ENCODE peak calls at places on chromosome 2, in five cellular contexts. One of them, this sample, is unnamed.

GRCh38 chr2:99066075-99066557 is 75.4 kb upstream of the C2orf15 start:
- DNase-seq in left lung: no peak
- DNase-seq in prostate gland: no peak
- DNase-seq in upper lobe of right lung: no peak
- DNase-seq in HFF-Myc: peak
- DNase-seq in this sample: no peak

GRCh38 chr2:195307751-195308150 is 349.3 kb upstream of the SLC39A10 start:
- DNase-seq in left lung: peak
- DNase-seq in prostate gland: no peak
- DNase-seq in upper lobe of right lung: no peak
- DNase-seq in HFF-Myc: no peak
- DNase-seq in this sample: no peak

GRCh38 chr2:24856791-24857211 is 63.2 kb downstream of the ADCY3 start:
- DNase-seq in left lung: no peak
- DNase-seq in prostate gland: no peak
- DNase-seq in upper lobe of right lung: no peak
- DNase-seq in HFF-Myc: no peak
- DNase-seq in this sample: no peak

GRCh38 chr2:191691016-191691725 is 13.2 kb downstream of the NABP1 start:
- DNase-seq in left lung: no peak
- DNase-seq in prostate gland: peak
- DNase-seq in upper lobe of right lung: no peak
- DNase-seq in HFF-Myc: peak
- DNase-seq in this sample: no peak

GRCh38 chr2:225113356-225114015 is 71.2 kb upstream of the DOCK10 start:
- DNase-seq in left lung: no peak
- DNase-seq in prostate gland: no peak
- DNase-seq in upper lobe of right lung: no peak
- DNase-seq in HFF-Myc: peak
- DNase-seq in this sample: no peak

GRCh38 chr2:44763275-44763674 is 178.2 kb upstream of the SIX3 start:
- DNase-seq in left lung: no peak
- DNase-seq in prostate gland: no peak
- DNase-seq in upper lobe of right lung: no peak
- DNase-seq in HFF-Myc: no peak
- DNase-seq in this sample: no peak

GRCh38 chr2:103875111-103875510 is 978.8 kb upstream of the POU3F3 start:
- DNase-seq in left lung: no peak
- DNase-seq in prostate gland: no peak
- DNase-seq in upper lobe of right lung: no peak
- DNase-seq in HFF-Myc: no peak
- DNase-seq in this sample: no peak

GRCh38 chr2:43184339-43184895 is 42.0 kb downstream of the ZFP36L2 start:
- DNase-seq in left lung: no peak
- DNase-seq in prostate gland: no peak
- DNase-seq in upper lobe of right lung: no peak
- DNase-seq in HFF-Myc: no peak
- DNase-seq in this sample: no peak

GRCh38 chr2:38524580-38524979 is 78.1 kb downstream of the HNRNPLL start:
- DNase-seq in left lung: no peak
- DNase-seq in prostate gland: no peak
- DNase-seq in upper lobe of right lung: no peak
- DNase-seq in HFF-Myc: no peak
- DNase-seq in this sample: no peak

GRCh38 chr2:33426666-33427231 is 49.7 kb upstream of the RASGRP3 start:
- DNase-seq in left lung: no peak
- DNase-seq in prostate gland: no peak
- DNase-seq in upper lobe of right lung: peak
- DNase-seq in HFF-Myc: peak
- DNase-seq in this sample: no peak

GRCh38 chr2:227020416-227020815 is 143.6 kb downstream of the COL4A4 start:
- DNase-seq in left lung: no peak
- DNase-seq in prostate gland: no peak
- DNase-seq in upper lobe of right lung: no peak
- DNase-seq in HFF-Myc: no peak
- DNase-seq in this sample: no peak

GRCh38 chr2:27735263-27735904 is 36.1 kb upstream of the MRPL33 start:
- DNase-seq in left lung: peak
- DNase-seq in prostate gland: peak
- DNase-seq in upper lobe of right lung: peak
- DNase-seq in HFF-Myc: no peak
- DNase-seq in this sample: peak

GRCh38 chr2:164126960-164127359 is 391.2 kb upstream of the FIGN start:
- DNase-seq in left lung: no peak
- DNase-seq in prostate gland: no peak
- DNase-seq in upper lobe of right lung: no peak
- DNase-seq in HFF-Myc: no peak
- DNase-seq in this sample: no peak

GRCh38 chr2:239950144-239950920 is 74.8 kb downstream of the NDUFA10 start:
- DNase-seq in left lung: peak
- DNase-seq in prostate gland: no peak
- DNase-seq in upper lobe of right lung: peak
- DNase-seq in HFF-Myc: no peak
- DNase-seq in this sample: no peak

GRCh38 chr2:24926602-24927252 is 6.7 kb upstream of the ADCY3 start:
- DNase-seq in left lung: peak
- DNase-seq in prostate gland: no peak
- DNase-seq in upper lobe of right lung: peak
- DNase-seq in HFF-Myc: no peak
- DNase-seq in this sample: peak

GRCh38 chr2:16622399-16622968 is 43.1 kb downstream of the CYRIA start:
- DNase-seq in left lung: no peak
- DNase-seq in prostate gland: no peak
- DNase-seq in upper lobe of right lung: no peak
- DNase-seq in HFF-Myc: no peak
- DNase-seq in this sample: no peak

GRCh38 chr2:182887753-182888415 is 21.4 kb upstream of the FRZB start:
- DNase-seq in left lung: no peak
- DNase-seq in prostate gland: no peak
- DNase-seq in upper lobe of right lung: no peak
- DNase-seq in HFF-Myc: no peak
- DNase-seq in this sample: no peak
- H3K4me3 ChIP-seq in left lung: no peak
- H3K4me3 ChIP-seq in prostate gland: no peak
- H3K4me3 ChIP-seq in upper lobe of right lung: no peak
- H3K4me3 ChIP-seq in HFF-Myc: no peak
- H3K4me3 ChIP-seq in this sample: no peak

GRCh38 chr2:88549616-88550292 is 77.5 kb downstream of the EIF2AK3 start:
- DNase-seq in left lung: no peak
- DNase-seq in prostate gland: no peak
- DNase-seq in upper lobe of right lung: no peak
- DNase-seq in HFF-Myc: no peak
- DNase-seq in this sample: no peak
- H3K4me3 ChIP-seq in left lung: no peak
- H3K4me3 ChIP-seq in prostate gland: no peak
- H3K4me3 ChIP-seq in upper lobe of right lung: no peak
- H3K4me3 ChIP-seq in HFF-Myc: peak
- H3K4me3 ChIP-seq in this sample: peak

GRCh38 chr2:178271629-178272333 is 77.5 kb downstream of the OSBPL6 start:
- DNase-seq in left lung: no peak
- DNase-seq in prostate gland: peak
- DNase-seq in upper lobe of right lung: no peak
- DNase-seq in HFF-Myc: no peak
- DNase-seq in this sample: peak
- H3K4me3 ChIP-seq in left lung: no peak
- H3K4me3 ChIP-seq in prostate gland: no peak
- H3K4me3 ChIP-seq in upper lobe of right lung: no peak
- H3K4me3 ChIP-seq in HFF-Myc: no peak
- H3K4me3 ChIP-seq in this sample: peak

DNA sequence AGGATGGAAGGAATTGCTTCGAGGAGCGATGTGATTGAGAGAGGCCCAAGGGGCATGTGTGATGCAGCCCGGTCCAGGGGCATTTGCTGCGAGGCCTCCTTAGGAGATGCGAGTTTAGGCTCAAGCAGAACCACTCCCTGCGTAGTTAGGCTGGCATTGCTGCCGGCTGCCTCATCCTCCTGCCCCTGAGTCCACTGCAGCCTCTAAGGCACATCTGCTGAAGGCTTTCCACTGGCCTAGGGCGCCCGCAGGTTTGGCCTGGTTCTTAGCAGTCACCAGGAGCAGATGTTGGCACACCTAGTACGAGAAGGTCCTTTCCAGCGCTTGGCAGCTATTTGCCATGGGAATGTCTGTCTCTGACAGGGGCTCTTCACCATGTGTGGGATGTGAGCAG is 20.7 kb downstream of the INPP5D start:
- DNase-seq in left lung: no peak
- DNase-seq in prostate gland: no peak
- DNase-seq in upper lobe of right lung: peak
- DNase-seq in HFF-Myc: no peak
- DNase-seq in this sample: peak
- H3K4me3 ChIP-seq in left lung: no peak
- H3K4me3 ChIP-seq in prostate gland: no peak
- H3K4me3 ChIP-seq in upper lobe of right lung: no peak
- H3K4me3 ChIP-seq in HFF-Myc: no peak
- H3K4me3 ChIP-seq in this sample: no peak

GRCh38 chr2:143551946-143552655 is 422.9 kb downstream of the ARHGAP15 start:
- DNase-seq in left lung: no peak
- DNase-seq in prostate gland: no peak
- DNase-seq in upper lobe of right lung: no peak
- DNase-seq in HFF-Myc: no peak
- DNase-seq in this sample: no peak
- H3K4me3 ChIP-seq in left lung: no peak
- H3K4me3 ChIP-seq in prostate gland: no peak
- H3K4me3 ChIP-seq in upper lobe of right lung: no peak
- H3K4me3 ChIP-seq in HFF-Myc: no peak
- H3K4me3 ChIP-seq in this sample: no peak

GRCh38 chr2:231460073-231460861 is 4.0 kb downstream of the NCL start:
- DNase-seq in left lung: no peak
- DNase-seq in prostate gland: no peak
- DNase-seq in upper lobe of right lung: no peak
- DNase-seq in HFF-Myc: no peak
- DNase-seq in this sample: no peak
- H3K4me3 ChIP-seq in left lung: no peak
- H3K4me3 ChIP-seq in prostate gland: no peak
- H3K4me3 ChIP-seq in upper lobe of right lung: no peak
- H3K4me3 ChIP-seq in HFF-Myc: peak
- H3K4me3 ChIP-seq in this sample: no peak

GRCh38 chr2:236178921-236179652 is 10.9 kb upstream of the GBX2 start:
- DNase-seq in left lung: no peak
- DNase-seq in prostate gland: no peak
- DNase-seq in upper lobe of right lung: no peak
- DNase-seq in HFF-Myc: no peak
- DNase-seq in this sample: no peak
- H3K4me3 ChIP-seq in left lung: no peak
- H3K4me3 ChIP-seq in prostate gland: no peak
- H3K4me3 ChIP-seq in upper lobe of right lung: no peak
- H3K4me3 ChIP-seq in HFF-Myc: peak
- H3K4me3 ChIP-seq in this sample: peak

GRCh38 chr2:209662091-209662490 is 109.5 kb upstream of the UNC80 start:
- DNase-seq in left lung: no peak
- DNase-seq in prostate gland: no peak
- DNase-seq in upper lobe of right lung: no peak
- DNase-seq in HFF-Myc: no peak
- DNase-seq in this sample: no peak

GRCh38 chr2:209661286-209661685 is 110.3 kb upstream of the UNC80 start:
- DNase-seq in left lung: no peak
- DNase-seq in prostate gland: no peak
- DNase-seq in upper lobe of right lung: no peak
- DNase-seq in HFF-Myc: no peak
- DNase-seq in this sample: no peak

GRCh38 chr2:209666296-209666695 is 105.3 kb upstream of the UNC80 start:
- DNase-seq in left lung: no peak
- DNase-seq in prostate gland: no peak
- DNase-seq in upper lobe of right lung: no peak
- DNase-seq in HFF-Myc: no peak
- DNase-seq in this sample: no peak

GRCh38 chr2:209663666-209664065 is 108.0 kb upstream of the UNC80 start:
- DNase-seq in left lung: no peak
- DNase-seq in prostate gland: no peak
- DNase-seq in upper lobe of right lung: no peak
- DNase-seq in HFF-Myc: no peak
- DNase-seq in this sample: no peak

DNA sequence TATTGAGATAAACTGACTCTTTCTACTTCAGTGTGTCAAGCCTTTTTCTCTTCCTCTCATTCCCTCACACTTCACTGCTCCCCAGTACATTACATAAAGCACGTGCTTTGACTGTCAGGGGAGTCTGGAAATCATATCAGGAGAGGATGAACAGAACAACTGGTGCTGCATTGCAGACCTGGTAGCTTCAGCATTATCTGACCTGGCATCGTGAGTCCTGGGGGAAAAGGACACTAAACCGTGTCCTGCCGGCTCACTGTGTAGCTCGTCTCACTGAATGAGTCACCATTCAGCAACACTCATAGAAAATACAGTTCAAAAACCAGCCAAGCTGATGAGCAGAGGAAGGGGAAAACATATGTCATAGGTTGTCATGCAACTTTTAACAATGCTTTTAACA is 108.5 kb upstream of the UNC80 start:
- DNase-seq in left lung: no peak
- DNase-seq in prostate gland: no peak
- DNase-seq in upper lobe of right lung: no peak
- DNase-seq in HFF-Myc: no peak
- DNase-seq in this sample: no peak
- H3K4me3 ChIP-seq in left lung: no peak
- H3K4me3 ChIP-seq in prostate gland: no peak
- H3K4me3 ChIP-seq in upper lobe of right lung: no peak
- H3K4me3 ChIP-seq in HFF-Myc: no peak
- H3K4me3 ChIP-seq in this sample: no peak

DNA sequence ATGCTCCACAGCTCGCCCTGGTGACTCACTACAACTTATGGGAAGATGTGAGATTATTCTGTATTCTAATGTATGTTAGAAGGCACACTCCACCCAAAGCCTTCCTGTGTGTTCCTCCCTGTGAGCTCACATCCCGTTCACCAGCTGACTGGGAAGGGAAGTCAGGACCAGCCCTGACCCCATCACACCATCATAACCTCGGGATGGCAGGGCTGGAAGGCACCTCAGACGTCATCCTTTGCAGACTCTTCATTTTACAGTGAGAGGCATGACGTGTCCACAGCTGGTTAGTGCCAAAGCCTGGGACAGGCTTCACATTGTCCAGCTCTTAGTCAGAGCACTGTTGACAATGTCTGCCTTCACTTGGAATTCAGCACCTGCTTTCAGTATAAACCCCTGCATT is 417.8 kb upstream of the TNP1 start:
- DNase-seq in left lung: no peak
- DNase-seq in prostate gland: no peak
- DNase-seq in upper lobe of right lung: no peak
- DNase-seq in HFF-Myc: peak
- DNase-seq in this sample: no peak
- H3K4me3 ChIP-seq in left lung: no peak
- H3K4me3 ChIP-seq in prostate gland: no peak
- H3K4me3 ChIP-seq in upper lobe of right lung: no peak
- H3K4me3 ChIP-seq in HFF-Myc: no peak
- H3K4me3 ChIP-seq in this sample: no peak

GRCh38 chr2:223956267-223956666 is 996 bp upstream of the MRPL44 start:
- DNase-seq in left lung: no peak
- DNase-seq in prostate gland: peak
- DNase-seq in upper lobe of right lung: no peak
- DNase-seq in HFF-Myc: no peak
- DNase-seq in this sample: no peak
- H3K4me3 ChIP-seq in left lung: peak
- H3K4me3 ChIP-seq in prostate gland: no peak
- H3K4me3 ChIP-seq in upper lobe of right lung: peak
- H3K4me3 ChIP-seq in HFF-Myc: no peak
- H3K4me3 ChIP-seq in this sample: peak